ENCODE peak calls at places on chromosomes 11 and 22, in five cellular contexts. T, P, Z, M and G are unnamed samples. For H3K4me1, the result is how much of the 10 kb centered on the place peaks cover.

GRCh38 chr11:104531075-104531474 is 367.1 kb upstream of the PDGFD start:
- DNase-seq in P (no peak), M (no peak), T (no peak), Z (no peak), G (peak)

GRCh38 chr11:125141686-125142535 is 22.6 kb upstream of the PKNOX2 start:
- DNase-seq in T (no peak), P (peak), Z (peak), M (no peak), G (peak)

GRCh38 chr22:41425704-41426365 is 20.8 kb downstream of the TOB2 start:
- DNase-seq in Z (no peak), P (no peak), T (no peak), M (no peak), G (no peak)

GRCh38 chr11:114134870-114135269 is 75.4 kb downstream of the ZBTB16 start:
- DNase-seq in M (no peak), P (no peak), T (no peak), Z (no peak), G (no peak)

GRCh38 chr22:40524392-40525249 is 111.9 kb downstream of the MRTFA start:
- DNase-seq in T (no peak), Z (no peak), P (no peak), M (no peak), G (no peak)

GRCh38 chr22:46433318-46433717 is 97.8 kb downstream of the TRMU start:
- DNase-seq in M (no peak), P (no peak), T (no peak), Z (no peak), G (no peak)

GRCh38 chr11:74288161-74288560 is 23.3 kb downstream of the P4HA3 start:
- DNase-seq in T (peak), M (no peak), Z (no peak), P (no peak), G (peak)

GRCh38 chr11:91932151-91932821 is 292.3 kb upstream of the FAT3 start:
- DNase-seq in T (no peak), P (no peak), Z (no peak), M (no peak), G (no peak)

GRCh38 chr11:17601206-17602075 is 54.4 kb downstream of the OTOG start:
- DNase-seq in T (no peak), P (no peak), M (peak), Z (no peak), G (no peak)

GRCh38 chr11:74769058-74769457 is 20.4 kb downstream of the RNF169 start:
- DNase-seq in T (no peak), Z (no peak), M (no peak), P (no peak), G (no peak)

GRCh38 chr22:20319041-20319744 is 667 bp downstream of the DGCR6L start:
- DNase-seq in M (no peak), T (no peak), P (peak), Z (no peak), G (no peak)

GRCh38 chr11:15055620-15056356 is 17.6 kb upstream of the CALCB start:
- DNase-seq in Z (no peak), T (no peak), M (no peak), P (no peak), G (no peak)

GRCh38 chr22:24503851-24504170 is 8.7 kb downstream of the UPB1 start:
- DNase-seq in M (no peak), P (no peak), T (no peak), Z (peak), G (no peak)

GRCh38 chr11:125777309-125777708 is 1.3 kb downstream of the PATE2 start:
- DNase-seq in P (no peak), M (no peak), T (no peak), Z (no peak), G (no peak)

GRCh38 chr11:71245601-71246391 is 6.6 kb downstream of the SHANK2 start:
- DNase-seq in M (no peak), Z (no peak), T (no peak), P (no peak), G (no peak)

GRCh38 chr11:3056296-3057068 is 741 bp downstream of the CARS1 start:
- DNase-seq in T (no peak), Z (no peak), M (peak), P (no peak), G (no peak)

GRCh38 chr11:128625316-128625715 is 38.0 kb upstream of the ETS1 start:
- DNase-seq in Z (no peak), M (no peak), P (no peak), T (no peak), G (no peak)

GRCh38 chr11:12694182-12694531 is 19.9 kb downstream of the TEAD1 start:
- DNase-seq in T (no peak), Z (no peak), M (peak), P (no peak), G (no peak)

GRCh38 chr11:74466916-74467885 is at the start of gene KCNE3:
- DNase-seq in M (peak), Z (peak), P (no peak), T (peak), G (no peak)

DNA sequence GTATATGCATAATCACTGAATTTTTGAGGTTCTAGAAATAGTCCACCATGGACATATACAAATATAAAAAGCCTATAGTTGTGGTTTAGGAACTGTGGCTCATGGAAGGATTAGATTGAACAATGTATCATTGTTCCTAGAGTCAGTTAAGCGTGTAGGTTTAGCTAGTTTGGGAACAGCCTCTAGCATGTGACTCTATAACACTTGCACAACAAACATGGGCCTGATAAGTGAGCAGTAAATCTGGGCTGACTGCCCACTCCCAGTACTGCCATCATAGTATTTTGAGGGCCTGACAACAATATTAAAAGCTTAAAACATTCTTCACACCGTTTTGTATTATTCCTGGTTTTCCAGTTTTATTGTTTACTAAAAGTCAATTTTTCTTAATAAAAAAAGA is 47.0 kb downstream of the YAP1 start:
- DNase-seq in M (peak), T (peak), Z (no peak), P (no peak), G (no peak)
- H3K4me1 ChIP-seq in M (under half), T (under half), Z (half or more), P (under half), G (half or more)

GRCh38 chr11:44597358-44598009 is 32.0 kb downstream of the CD82 start:
- DNase-seq in M (no peak), P (no peak), T (no peak), Z (no peak), G (no peak)

GRCh38 chr11:44600739-44601416 is 35.4 kb downstream of the CD82 start:
- DNase-seq in Z (no peak), P (no peak), M (no peak), T (no peak), G (no peak)

GRCh38 chr11:44600261-44600660 is 34.8 kb downstream of the CD82 start:
- DNase-seq in P (no peak), T (no peak), M (no peak), Z (no peak), G (no peak)

GRCh38 chr11:44596541-44597276 is 31.2 kb downstream of the CD82 start:
- DNase-seq in M (no peak), Z (no peak), T (no peak), P (peak), G (no peak)

DNA sequence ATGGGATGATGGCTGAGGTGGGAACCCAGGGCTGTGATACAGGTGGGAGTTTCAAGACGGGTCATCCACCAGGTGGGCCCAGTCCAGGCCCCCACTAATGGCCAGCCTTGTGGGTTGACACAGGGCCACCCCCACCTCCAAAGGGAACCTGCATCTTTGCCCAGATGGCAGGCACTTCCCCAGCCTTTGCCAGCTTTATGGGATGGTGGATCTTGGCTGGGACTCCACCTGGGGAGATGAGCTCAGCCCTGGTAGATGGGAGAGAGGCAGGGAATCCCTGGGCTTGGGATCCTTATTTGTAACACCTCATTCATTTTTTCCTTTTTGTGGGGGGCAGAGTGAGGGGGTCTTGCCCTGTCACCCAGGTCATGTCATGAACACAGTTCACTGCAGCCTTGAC is 33.4 kb downstream of the CD82 start:
- DNase-seq in Z (no peak), P (no peak), T (no peak), M (no peak), G (no peak)
- H3K4me1 ChIP-seq in Z (under half), P (under half), T (under half), M (under half), G (under half)

GRCh38 chr11:85784907-85785306 is 26.0 kb downstream of the SYTL2 start:
- DNase-seq in P (no peak), M (no peak), Z (no peak), T (no peak), G (no peak)

GRCh38 chr11:85784480-85784879 is 26.5 kb downstream of the SYTL2 start:
- DNase-seq in P (no peak), T (no peak), M (no peak), Z (no peak), G (no peak)

GRCh38 chr11:85776951-85777602 is 33.9 kb downstream of the SYTL2 start:
- DNase-seq in Z (no peak), P (no peak), T (no peak), M (no peak), G (no peak)

GRCh38 chr11:85783758-85784157 is 27.2 kb downstream of the SYTL2 start:
- DNase-seq in Z (no peak), T (no peak), M (no peak), P (no peak), G (no peak)

DNA sequence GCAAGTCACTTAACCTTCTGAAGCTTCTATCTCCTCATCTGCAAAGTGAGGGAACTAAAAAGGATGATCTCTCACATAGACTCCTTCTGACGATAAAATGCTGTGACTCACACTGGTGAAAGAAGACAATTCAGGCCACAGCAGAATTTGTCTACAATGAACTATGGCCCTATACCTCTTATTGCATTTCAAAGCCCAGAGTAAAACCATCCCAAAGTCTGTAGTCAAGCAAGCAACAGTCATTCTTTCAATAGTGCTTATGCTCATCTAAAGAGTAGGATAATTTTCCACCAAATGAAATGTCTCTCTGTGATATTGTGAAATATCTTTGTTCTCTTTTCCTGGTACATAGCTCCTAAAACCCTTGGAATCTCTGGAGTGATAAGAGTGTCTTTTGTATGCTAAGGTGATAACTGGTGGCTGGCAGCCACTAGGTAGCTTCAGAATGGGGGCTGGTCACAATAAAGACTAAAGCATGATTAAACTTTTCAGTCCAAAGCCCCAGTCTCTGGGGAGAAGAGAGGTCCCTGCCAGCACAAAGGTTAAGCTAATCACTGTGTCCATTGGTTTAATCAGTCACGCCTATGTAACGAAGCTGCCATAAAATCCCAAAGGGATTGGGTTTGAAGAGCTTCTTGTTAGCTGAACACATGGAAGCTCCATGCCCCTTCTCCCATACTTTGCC is 30.8 kb downstream of the SYTL2 start:
- DNase-seq in T (no peak), P (no peak), M (no peak), Z (no peak), G (no peak)
- H3K4me1 ChIP-seq in T (under half), P (under half), M (under half), Z (under half), G (under half)

GRCh38 chr11:123103326-123103980 is 41.5 kb upstream of the HSPA8 start:
- DNase-seq in P (peak), M (peak), Z (no peak), T (peak), G (peak)
- H3K4me1 ChIP-seq in P (under half), M (under half), Z (under half), T (under half), G (under half)

DNA sequence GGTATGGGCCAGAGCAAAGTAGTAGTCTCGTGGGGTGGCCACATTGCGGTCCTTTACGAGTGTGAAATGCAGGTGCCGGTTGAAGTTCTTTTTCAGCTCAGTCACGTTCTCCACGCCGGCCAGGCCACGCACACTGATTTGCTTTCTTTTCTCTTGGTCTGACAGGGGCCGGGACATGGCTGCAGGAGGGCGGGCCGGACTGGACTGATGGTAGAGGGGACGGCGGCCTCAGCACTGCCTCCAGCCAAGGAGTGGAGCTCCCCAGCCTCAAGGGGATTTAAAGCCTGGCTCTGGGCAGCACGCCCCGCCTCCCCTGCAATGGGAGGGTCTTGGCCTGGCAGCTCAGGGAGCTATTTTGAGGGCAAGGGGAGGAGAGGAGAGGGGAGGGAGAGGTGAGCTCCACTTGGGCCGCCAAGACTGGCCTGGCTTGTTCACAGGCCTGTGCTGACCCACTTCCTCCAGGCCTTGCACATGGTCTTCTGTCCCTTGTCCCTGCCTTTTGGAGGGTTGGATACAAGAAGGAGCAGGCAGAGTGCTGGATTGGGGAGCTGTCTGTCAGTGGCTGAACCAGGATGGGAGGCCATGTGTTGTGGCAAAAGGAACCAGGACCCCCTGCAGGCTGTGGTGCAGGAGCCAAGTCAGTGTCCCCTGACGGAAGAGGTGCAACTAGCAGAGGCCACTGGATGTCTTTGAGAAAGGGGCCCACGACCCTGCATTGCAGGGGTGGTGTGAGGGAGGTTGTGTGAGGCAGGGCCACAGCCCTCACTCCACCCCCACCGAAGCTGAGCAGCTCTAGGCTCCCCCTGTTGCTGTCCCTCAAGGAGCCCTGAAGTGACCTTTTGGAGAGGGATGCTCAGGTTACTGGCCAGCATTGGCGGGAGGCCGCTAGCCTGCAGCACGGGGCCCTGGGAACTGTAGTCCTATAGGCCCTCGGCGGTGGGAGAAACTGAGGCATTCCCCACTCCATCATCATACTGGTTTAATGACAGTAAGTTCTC is at the start of gene PYGM:
- DNase-seq in Z (peak), T (peak), P (peak), M (peak), G (no peak)
- H3K4me1 ChIP-seq in Z (under half), T (under half), P (half or more), M (under half), G (under half)